ENCODE peak calls at places on chromosomes 16 and 17, in eight cellular contexts. One of them, this sample, is unnamed.

GRCh38 chr17:19346351-19347255 is 15.9 kb downstream of the B9D1 start:
- DNase-seq in transverse colon: peak; percentile 42
- DNase-seq in adrenal gland: peak; percentile 81
- DNase-seq in colonic mucosa: peak; percentile 48
- DNase-seq in body of pancreas: peak; percentile 10
- DNase-seq in HCT116: peak; percentile 23
- DNase-seq in lower lobe of right lung: no peak
- DNase-seq in upper lobe of left lung: no peak
- DNase-seq in this sample: no peak

GRCh38 chr17:78873519-78874340 is 29.3 kb downstream of the CEP295NL start:
- DNase-seq in body of pancreas: peak; percentile 84
- DNase-seq in colonic mucosa: no peak
- DNase-seq in lower lobe of right lung: no peak
- DNase-seq in adrenal gland: no peak
- DNase-seq in upper lobe of left lung: no peak
- DNase-seq in HCT116: no peak
- DNase-seq in transverse colon: no peak
- DNase-seq in this sample: no peak

GRCh38 chr16:89848974-89849373 is 20.7 kb downstream of the SPIRE2 start:
- DNase-seq in lower lobe of right lung: no peak
- DNase-seq in HCT116: no peak
- DNase-seq in upper lobe of left lung: peak; percentile 30
- DNase-seq in colonic mucosa: no peak
- DNase-seq in transverse colon: no peak
- DNase-seq in adrenal gland: no peak
- DNase-seq in body of pancreas: no peak
- DNase-seq in this sample: no peak

GRCh38 chr17:46771601-46772012 is 46.9 kb downstream of the WNT3 start:
- DNase-seq in body of pancreas: peak; percentile 37
- DNase-seq in HCT116: no peak
- DNase-seq in transverse colon: peak; percentile 37
- DNase-seq in upper lobe of left lung: peak; percentile 92
- DNase-seq in colonic mucosa: no peak
- DNase-seq in lower lobe of right lung: peak; percentile 59
- DNase-seq in adrenal gland: no peak
- DNase-seq in this sample: no peak

GRCh38 chr17:71085238-71086033 is 916.1 kb downstream of the KCNJ2 start:
- DNase-seq in HCT116: peak; percentile 35
- DNase-seq in adrenal gland: no peak
- DNase-seq in upper lobe of left lung: no peak
- DNase-seq in transverse colon: peak; percentile 14
- DNase-seq in lower lobe of right lung: no peak
- DNase-seq in colonic mucosa: peak; percentile 22
- DNase-seq in body of pancreas: peak; percentile 25
- DNase-seq in this sample: peak; percentile 48

GRCh38 chr17:40778466-40778865 is 3.9 kb downstream of the KRT27 start:
- DNase-seq in HCT116: no peak
- DNase-seq in colonic mucosa: no peak
- DNase-seq in upper lobe of left lung: no peak
- DNase-seq in adrenal gland: no peak
- DNase-seq in body of pancreas: no peak
- DNase-seq in lower lobe of right lung: no peak
- DNase-seq in transverse colon: no peak
- DNase-seq in this sample: no peak

GRCh38 chr16:8962393-8963009 is 1.2 kb downstream of the USP7 start:
- DNase-seq in adrenal gland: no peak
- DNase-seq in colonic mucosa: peak; percentile 56
- DNase-seq in transverse colon: peak; percentile 71
- DNase-seq in upper lobe of left lung: peak; percentile 85
- DNase-seq in HCT116: no peak
- DNase-seq in lower lobe of right lung: no peak
- DNase-seq in body of pancreas: peak; percentile 33
- DNase-seq in this sample: peak; percentile 41

GRCh38 chr17:49707246-49707607 is 537 bp downstream of the SLC35B1 start:
- DNase-seq in lower lobe of right lung: no peak
- DNase-seq in upper lobe of left lung: no peak
- DNase-seq in body of pancreas: no peak
- DNase-seq in transverse colon: no peak
- DNase-seq in adrenal gland: no peak
- DNase-seq in colonic mucosa: no peak
- DNase-seq in HCT116: no peak
- DNase-seq in this sample: no peak

GRCh38 chr17:74260525-74260850 is 13.5 kb upstream of the DNAI2 start:
- DNase-seq in HCT116: no peak
- DNase-seq in adrenal gland: no peak
- DNase-seq in lower lobe of right lung: no peak
- DNase-seq in transverse colon: no peak
- DNase-seq in body of pancreas: no peak
- DNase-seq in upper lobe of left lung: no peak
- DNase-seq in colonic mucosa: no peak
- DNase-seq in this sample: no peak

GRCh38 chr17:57451126-57451690 is 194.9 kb downstream of the MSI2 start:
- DNase-seq in adrenal gland: no peak
- DNase-seq in colonic mucosa: no peak
- DNase-seq in HCT116: no peak
- DNase-seq in upper lobe of left lung: no peak
- DNase-seq in body of pancreas: no peak
- DNase-seq in transverse colon: no peak
- DNase-seq in lower lobe of right lung: no peak
- DNase-seq in this sample: no peak

GRCh38 chr17:47621293-47622178 is 28.2 kb upstream of the KPNB1 start:
- DNase-seq in lower lobe of right lung: no peak
- DNase-seq in body of pancreas: no peak
- DNase-seq in upper lobe of left lung: no peak
- DNase-seq in adrenal gland: peak; percentile 81
- DNase-seq in transverse colon: no peak
- DNase-seq in HCT116: peak; percentile 82
- DNase-seq in colonic mucosa: no peak
- DNase-seq in this sample: no peak

GRCh38 chr17:70124723-70125122 is 44.6 kb upstream of the KCNJ2 start:
- DNase-seq in lower lobe of right lung: no peak
- DNase-seq in transverse colon: no peak
- DNase-seq in HCT116: no peak
- DNase-seq in upper lobe of left lung: no peak
- DNase-seq in body of pancreas: no peak
- DNase-seq in colonic mucosa: no peak
- DNase-seq in adrenal gland: no peak
- DNase-seq in this sample: no peak

GRCh38 chr17:64259922-64260321 is 3.1 kb downstream of the TEX2 start:
- DNase-seq in adrenal gland: peak; percentile 60
- DNase-seq in HCT116: no peak
- DNase-seq in lower lobe of right lung: no peak
- DNase-seq in body of pancreas: no peak
- DNase-seq in upper lobe of left lung: no peak
- DNase-seq in colonic mucosa: peak; percentile 23
- DNase-seq in transverse colon: no peak
- DNase-seq in this sample: peak; percentile 23

GRCh38 chr16:54153240-54153934 is 133.2 kb downstream of the IRX3 start:
- DNase-seq in transverse colon: no peak
- DNase-seq in body of pancreas: no peak
- DNase-seq in HCT116: no peak
- DNase-seq in colonic mucosa: no peak
- DNase-seq in upper lobe of left lung: no peak
- DNase-seq in adrenal gland: no peak
- DNase-seq in lower lobe of right lung: no peak
- DNase-seq in this sample: no peak

GRCh38 chr17:56754523-56755208 is 79.1 kb downstream of the C17orf67 start:
- DNase-seq in body of pancreas: no peak
- DNase-seq in upper lobe of left lung: peak; percentile 47
- DNase-seq in lower lobe of right lung: no peak
- DNase-seq in colonic mucosa: no peak
- DNase-seq in transverse colon: no peak
- DNase-seq in HCT116: no peak
- DNase-seq in adrenal gland: peak; percentile 31
- DNase-seq in this sample: no peak

GRCh38 chr17:67244621-67245072 is 349 bp downstream of the HELZ start:
- DNase-seq in HCT116: no peak
- DNase-seq in upper lobe of left lung: no peak
- DNase-seq in body of pancreas: peak; percentile 28
- DNase-seq in colonic mucosa: peak; percentile 35
- DNase-seq in lower lobe of right lung: peak; percentile 51
- DNase-seq in adrenal gland: no peak
- DNase-seq in transverse colon: peak; percentile 19
- DNase-seq in this sample: peak; percentile 12

GRCh38 chr17:67241719-67242341 is 3.2 kb downstream of the HELZ start:
- DNase-seq in HCT116: no peak
- DNase-seq in colonic mucosa: no peak
- DNase-seq in upper lobe of left lung: no peak
- DNase-seq in transverse colon: no peak
- DNase-seq in lower lobe of right lung: no peak
- DNase-seq in body of pancreas: no peak
- DNase-seq in adrenal gland: no peak
- DNase-seq in this sample: no peak

GRCh38 chr17:67245073-67245693 is at the start of gene HELZ:
- DNase-seq in lower lobe of right lung: peak; percentile 77
- DNase-seq in adrenal gland: peak; percentile 68
- DNase-seq in upper lobe of left lung: peak; percentile 95
- DNase-seq in transverse colon: peak; percentile 83
- DNase-seq in HCT116: peak; percentile 76
- DNase-seq in colonic mucosa: peak; percentile 85
- DNase-seq in body of pancreas: peak; percentile 73
- DNase-seq in this sample: peak; percentile 88

GRCh38 chr17:67245694-67246397 is 850 bp upstream of the HELZ start:
- DNase-seq in colonic mucosa: peak; percentile 56
- DNase-seq in adrenal gland: peak; percentile 30
- DNase-seq in HCT116: no peak
- DNase-seq in upper lobe of left lung: peak; percentile 90
- DNase-seq in transverse colon: peak; percentile 62
- DNase-seq in lower lobe of right lung: peak; percentile 59
- DNase-seq in body of pancreas: peak; percentile 41
- DNase-seq in this sample: peak; percentile 58

GRCh38 chr17:67243284-67243683 is 1.7 kb downstream of the HELZ start:
- DNase-seq in HCT116: no peak
- DNase-seq in lower lobe of right lung: no peak
- DNase-seq in upper lobe of left lung: no peak
- DNase-seq in body of pancreas: no peak
- DNase-seq in adrenal gland: no peak
- DNase-seq in transverse colon: no peak
- DNase-seq in colonic mucosa: no peak
- DNase-seq in this sample: no peak
- H3K4me3 ChIP-seq in HCT116: no peak overlapping the region
- H3K4me3 ChIP-seq in lower lobe of right lung: peak overlapping the region; percentile 99
- H3K4me3 ChIP-seq in upper lobe of left lung: no peak overlapping the region
- H3K4me3 ChIP-seq in body of pancreas: no peak overlapping the region
- H3K4me3 ChIP-seq in adrenal gland: no peak overlapping the region
- H3K4me3 ChIP-seq in transverse colon: peak overlapping the region; percentile 100
- H3K4me3 ChIP-seq in colonic mucosa: no peak overlapping the region
- H3K4me3 ChIP-seq in this sample: no peak overlapping the region

GRCh38 chr16:66515543-66516171 is 34.3 kb downstream of the TK2 start:
- DNase-seq in lower lobe of right lung: no peak
- DNase-seq in HCT116: no peak
- DNase-seq in body of pancreas: no peak
- DNase-seq in transverse colon: no peak
- DNase-seq in adrenal gland: no peak
- DNase-seq in colonic mucosa: no peak
- DNase-seq in upper lobe of left lung: no peak
- DNase-seq in this sample: no peak
- H3K27ac ChIP-seq in lower lobe of right lung: peak overlapping the region; percentile 98
- H3K27ac ChIP-seq in HCT116: peak overlapping the region; percentile 67
- H3K27ac ChIP-seq in body of pancreas: peak overlapping the region; percentile 100
- H3K27ac ChIP-seq in transverse colon: peak overlapping the region; percentile 98
- H3K27ac ChIP-seq in adrenal gland: peak overlapping the region; percentile 81
- H3K27ac ChIP-seq in colonic mucosa: peak overlapping the region; percentile 97
- H3K27ac ChIP-seq in upper lobe of left lung: peak overlapping the region; percentile 97
- H3K27ac ChIP-seq in this sample: peak overlapping the region; percentile 24

GRCh38 chr16:4324479-4324868 is 8.6 kb downstream of the GLIS2 start:
- DNase-seq in colonic mucosa: no peak
- DNase-seq in lower lobe of right lung: no peak
- DNase-seq in adrenal gland: no peak
- DNase-seq in upper lobe of left lung: no peak
- DNase-seq in HCT116: no peak
- DNase-seq in body of pancreas: no peak
- DNase-seq in transverse colon: no peak
- DNase-seq in this sample: no peak
- H3K9me3 ChIP-seq in colonic mucosa: no peaks in the 10 kb centered on the region
- H3K9me3 ChIP-seq in lower lobe of right lung: no peaks in the 10 kb centered on the region
- H3K9me3 ChIP-seq in adrenal gland: no peaks in the 10 kb centered on the region
- H3K9me3 ChIP-seq in upper lobe of left lung: no peaks in the 10 kb centered on the region
- H3K9me3 ChIP-seq in HCT116: no peaks in the 10 kb centered on the region
- H3K9me3 ChIP-seq in body of pancreas: no peaks in the 10 kb centered on the region
- H3K9me3 ChIP-seq in transverse colon: no peaks in the 10 kb centered on the region
- H3K9me3 ChIP-seq in this sample: no peaks in the 10 kb centered on the region

GRCh38 chr17:77437747-77438146 is 297.0 kb downstream of the SEC14L1 start:
- DNase-seq in HCT116: no peak
- DNase-seq in adrenal gland: no peak
- DNase-seq in lower lobe of right lung: no peak
- DNase-seq in upper lobe of left lung: peak; percentile 56
- DNase-seq in transverse colon: no peak
- DNase-seq in colonic mucosa: no peak
- DNase-seq in body of pancreas: no peak
- DNase-seq in this sample: no peak
- H3K4me3 ChIP-seq in HCT116: no peak overlapping the region
- H3K4me3 ChIP-seq in adrenal gland: no peak overlapping the region
- H3K4me3 ChIP-seq in lower lobe of right lung: no peak overlapping the region
- H3K4me3 ChIP-seq in upper lobe of left lung: no peak overlapping the region
- H3K4me3 ChIP-seq in transverse colon: no peak overlapping the region
- H3K4me3 ChIP-seq in colonic mucosa: no peak overlapping the region
- H3K4me3 ChIP-seq in body of pancreas: no peak overlapping the region
- H3K4me3 ChIP-seq in this sample: no peak overlapping the region

DNA sequence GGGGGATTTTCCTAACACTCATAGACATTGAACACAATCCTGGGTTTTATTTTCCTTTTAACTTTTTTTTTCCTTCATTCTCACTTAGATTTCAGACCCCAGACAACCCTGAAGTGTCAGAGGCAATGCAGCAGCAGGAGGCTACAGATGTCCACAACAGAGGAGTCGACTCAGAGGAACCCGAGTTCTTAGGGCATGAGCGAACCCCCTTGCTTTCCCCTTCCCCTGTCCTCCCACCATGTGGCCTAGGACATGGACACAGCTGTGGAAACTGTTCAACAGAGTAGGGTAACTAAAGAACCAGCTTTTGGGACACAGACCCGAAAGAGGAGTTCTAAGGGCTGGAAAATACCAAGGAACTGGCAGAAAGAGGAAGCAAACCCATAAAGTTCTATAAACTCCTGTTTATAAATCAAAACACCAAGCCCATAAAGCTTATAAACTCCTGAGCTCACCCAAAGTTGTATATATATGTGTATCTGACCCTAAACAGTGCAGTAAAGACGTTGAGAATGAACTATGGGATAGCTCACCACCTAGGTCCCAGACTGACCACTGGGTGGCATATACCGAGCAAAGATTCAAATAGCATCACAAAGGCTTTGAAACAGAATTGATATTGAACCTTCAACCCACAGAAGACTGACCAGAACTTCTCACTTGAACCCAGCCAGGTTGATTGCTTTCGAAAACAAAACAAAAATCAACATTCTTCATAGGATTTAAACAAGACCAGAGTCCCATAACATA is 33.9 kb downstream of the CMTM4 start:
- DNase-seq in lower lobe of right lung: no peak
- DNase-seq in adrenal gland: no peak
- DNase-seq in upper lobe of left lung: no peak
- DNase-seq in HCT116: peak; percentile 21
- DNase-seq in transverse colon: no peak
- DNase-seq in body of pancreas: no peak
- DNase-seq in colonic mucosa: no peak
- DNase-seq in this sample: peak; percentile 46
- H3K27ac ChIP-seq in lower lobe of right lung: no peak overlapping the region
- H3K27ac ChIP-seq in adrenal gland: no peak overlapping the region
- H3K27ac ChIP-seq in upper lobe of left lung: no peak overlapping the region
- H3K27ac ChIP-seq in HCT116: no peak overlapping the region
- H3K27ac ChIP-seq in transverse colon: peak overlapping the region; percentile 62
- H3K27ac ChIP-seq in body of pancreas: no peak overlapping the region
- H3K27ac ChIP-seq in colonic mucosa: no peak overlapping the region
- H3K27ac ChIP-seq in this sample: no peak overlapping the region

This sample was measured in small intestine.